ENCODE peak calls at places on chromosome 7, in eight cellular contexts. I is GM23248, R is ovary, J is breast epithelium, F is cardiac muscle cell, T is SJCRH30, K is DND-41, P is BE2C. E is an unnamed sample.
A peak's percentile ranks its signal among the peaks of the same experiment; 100 is the strongest.

GRCh38 chr7:97179454-97180104 is 62.1 kb downstream of the SDHAF3 start:
- DNase-seq in I (peak; percentile 69), R (peak; percentile 34), J (no peak), F (peak; percentile 71), K (peak; percentile 49), P (peak; percentile 51), T (peak; percentile 84), E (peak; percentile 21)

GRCh38 chr7:135923700-135924261 is 53.4 kb downstream of the MTPN start:
- DNase-seq in J (no peak), R (no peak), T (no peak), P (no peak), K (no peak), I (peak; percentile 98), F (no peak), E (no peak)

GRCh38 chr7:130921391-130922180 is 187.6 kb upstream of the KLF14 start:
- DNase-seq in K (no peak), J (peak; percentile 77), P (peak; percentile 69), R (peak; percentile 58), T (peak; percentile 76), F (peak; percentile 16), I (peak; percentile 80), E (no peak)

GRCh38 chr7:143885951-143886350 is 16.0 kb downstream of the TCAF1 start:
- DNase-seq in F (no peak), K (no peak), T (no peak), I (no peak), R (no peak), J (no peak), P (no peak), E (no peak)

GRCh38 chr7:15937571-15937970 is 251.1 kb upstream of the MEOX2 start:
- DNase-seq in K (no peak), T (no peak), R (no peak), P (no peak), I (no peak), F (no peak), J (no peak), E (no peak)

GRCh38 chr7:17849504-17849903 is 90.8 kb downstream of the SNX13 start:
- DNase-seq in F (peak; percentile 3), T (peak; percentile 54), K (no peak), I (peak; percentile 40), J (no peak), P (no peak), R (no peak), E (no peak)

GRCh38 chr7:37590824-37591223 is 92.7 kb upstream of the GPR141 start:
- DNase-seq in J (no peak), K (no peak), P (no peak), I (no peak), R (no peak), T (no peak), F (no peak), E (no peak)

GRCh38 chr7:82726038-82726800 is 282.6 kb upstream of the CACNA2D1 start:
- DNase-seq in K (no peak), I (no peak), P (no peak), R (peak; percentile 54), J (no peak), F (no peak), T (peak; percentile 26), E (no peak)

GRCh38 chr7:112080974-112081373 is 125.2 kb downstream of the DOCK4 start:
- DNase-seq in J (no peak), I (no peak), K (peak; percentile 57), R (no peak), F (no peak), T (no peak), P (no peak), E (no peak)

GRCh38 chr7:112442210-112442609 is 8.1 kb upstream of the IFRD1 start:
- DNase-seq in K (no peak), R (no peak), F (no peak), J (no peak), P (no peak), T (no peak), I (no peak), E (no peak)

GRCh38 chr7:108723343-108723957 is 153.8 kb downstream of the DNAJB9 start:
- DNase-seq in P (peak; percentile 14), R (no peak), T (peak; percentile 89), I (no peak), J (no peak), K (no peak), F (peak; percentile 68), E (no peak)

GRCh38 chr7:855686-856369 is 20.5 kb upstream of the GET4 start:
- DNase-seq in K (no peak), T (no peak), J (no peak), I (no peak), P (no peak), F (no peak), R (no peak), E (no peak)

GRCh38 chr7:134290286-134290685 is 26.4 kb downstream of the SLC35B4 start:
- DNase-seq in I (peak; percentile 80), K (no peak), T (no peak), P (no peak), R (no peak), J (no peak), F (no peak), E (no peak)

GRCh38 chr7:45646996-45647411 is 72.8 kb downstream of the ADCY1 start:
- DNase-seq in T (peak; percentile 10), R (no peak), P (no peak), I (no peak), K (no peak), J (no peak), F (peak; percentile 6), E (no peak)

GRCh38 chr7:2568521-2569223 is 9.9 kb downstream of the IQCE start:
- DNase-seq in P (no peak), T (no peak), R (no peak), J (no peak), I (no peak), F (no peak), K (no peak), E (no peak)

GRCh38 chr7:18667466-18667865 is 171.9 kb downstream of the HDAC9 start:
- DNase-seq in P (no peak), R (no peak), J (no peak), T (peak; percentile 62), I (peak; percentile 77), F (no peak), K (no peak), E (no peak)

GRCh38 chr7:50782376-50783208 is at the start of gene GRB10:
- DNase-seq in I (peak; percentile 76), F (peak; percentile 71), K (no peak), T (no peak), J (no peak), R (peak; percentile 56), P (no peak), E (peak; percentile 18)

GRCh38 chr7:55641811-55642210 is 69.5 kb upstream of the VOPP1 start:
- DNase-seq in K (no peak), F (no peak), R (no peak), T (no peak), J (no peak), P (no peak), I (peak; percentile 25), E (no peak)

GRCh38 chr7:80885774-80886173 is 33.1 kb downstream of the SEMA3C start:
- DNase-seq in I (no peak), P (no peak), F (no peak), R (no peak), J (no peak), K (no peak), T (peak; percentile 36), E (no peak)

GRCh38 chr7:29471444-29472138 is 92.0 kb upstream of the PRR15 start:
- DNase-seq in I (no peak), P (no peak), J (no peak), T (peak; percentile 26), K (no peak), F (no peak), R (no peak), E (no peak)

GRCh38 chr7:142608630-142609029 is 140.6 kb upstream of the PRSS1 start:
- DNase-seq in R (no peak), K (no peak), F (no peak), P (no peak), J (no peak), T (no peak), I (no peak), E (no peak)

GRCh38 chr7:142602756-142603155 is 146.5 kb upstream of the PRSS1 start:
- DNase-seq in F (no peak), P (no peak), R (no peak), J (no peak), I (no peak), K (no peak), T (peak; percentile 32), E (no peak)

GRCh38 chr7:142607351-142607750 is 141.9 kb upstream of the PRSS1 start:
- DNase-seq in F (no peak), P (no peak), K (no peak), T (no peak), J (no peak), R (no peak), I (no peak), E (no peak)

GRCh38 chr7:142603870-142604448 is 145.3 kb upstream of the PRSS1 start:
- DNase-seq in K (peak; percentile 74), T (peak; percentile 85), R (peak; percentile 26), I (peak; percentile 54), J (no peak), P (peak; percentile 59), F (peak; percentile 73), E (peak; percentile 20)

GRCh38 chr7:142606081-142606480 is 143.2 kb upstream of the PRSS1 start:
- DNase-seq in P (no peak), T (no peak), R (no peak), K (no peak), I (no peak), J (no peak), F (no peak), E (no peak)
- H3K4me1 ChIP-seq in P (no peaks in the 10 kb centered on the region), T (no peaks in the 10 kb centered on the region), R (no peaks in the 10 kb centered on the region), K (peaks cover 91% of the 10 kb centered on the region), I (no peaks in the 10 kb centered on the region), J (no peaks in the 10 kb centered on the region), F (no peaks in the 10 kb centered on the region), E (no peaks in the 10 kb centered on the region)

DNA sequence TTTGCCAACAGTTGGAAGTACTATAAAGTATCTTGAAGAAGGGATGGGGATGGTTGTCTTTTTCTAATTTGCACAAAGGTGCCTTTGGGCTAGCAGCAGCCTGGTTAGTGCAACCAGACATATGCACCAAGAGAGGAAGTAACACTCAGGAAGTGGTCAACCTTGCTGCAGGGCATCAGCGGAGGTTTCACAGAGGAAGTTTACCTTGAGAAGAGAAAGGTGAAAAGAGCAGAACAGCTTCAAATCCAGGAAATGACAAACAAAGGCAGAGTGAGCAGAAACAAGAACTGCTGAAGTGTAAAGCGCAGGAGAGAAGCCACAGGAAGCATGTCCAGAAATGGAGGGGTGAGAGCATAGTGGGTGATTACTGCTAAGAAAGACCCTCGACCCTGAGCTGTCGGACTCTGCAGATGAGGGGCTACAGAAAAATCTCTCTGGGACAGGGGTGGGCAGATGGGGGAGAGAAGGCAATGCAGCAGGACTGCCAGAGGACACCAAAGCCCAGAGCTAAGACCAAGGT is 66.9 kb downstream of the STK17A start:
- DNase-seq in P (no peak), T (no peak), R (no peak), K (peak; percentile 65), F (no peak), J (no peak), I (no peak), E (peak; percentile 82)
- H3K4me3 ChIP-seq in P (no peak overlapping the region), T (no peak overlapping the region), R (no peak overlapping the region), K (no peak overlapping the region), F (no peak overlapping the region), J (no peak overlapping the region), I (peak overlapping the region; percentile 36), E (peak overlapping the region; percentile 49)

GRCh38 chr7:92784935-92785334 is 51.4 kb downstream of the CDK6 start:
- DNase-seq in F (no peak), P (no peak), T (no peak), K (no peak), I (no peak), R (no peak), J (no peak), E (no peak)
- H3K4me1 ChIP-seq in F (peaks cover 13% of the 10 kb centered on the region), P (peaks cover 45% of the 10 kb centered on the region), T (peaks cover 14% of the 10 kb centered on the region), K (peaks cover 63% of the 10 kb centered on the region), I (peaks cover 24% of the 10 kb centered on the region), R (peaks cover 3% of the 10 kb centered on the region), J (no peaks in the 10 kb centered on the region), E (no peaks in the 10 kb centered on the region)

GRCh38 chr7:5850944-5851343 is 29.7 kb upstream of the OCM start:
- DNase-seq in I (no peak), R (no peak), P (no peak), K (no peak), F (no peak), J (no peak), T (no peak), E (no peak)
- H3K4me3 ChIP-seq in I (no peak overlapping the region), R (no peak overlapping the region), P (no peak overlapping the region), K (no peak overlapping the region), F (no peak overlapping the region), J (no peak overlapping the region), T (no peak overlapping the region), E (no peak overlapping the region)

E was measured in CD8-positive, alpha-beta T cell.